ENCODE peak calls at places on chromosomes 6 and 20, in five cellular contexts. L, N, G, I and X are unnamed samples. For H3K9me3, the result is how much of the 10 kb centered on the place peaks cover.

GRCh38 chr20:16518068-16518783 is 55.0 kb downstream of the KIF16B start:
- DNase-seq in N (peak), G (peak), I (no peak), L (no peak), X (peak)

GRCh38 chr6:130070747-130071146 is 52.4 kb downstream of the L3MBTL3 start:
- DNase-seq in G (no peak), I (no peak), L (no peak), N (no peak), X (peak)

GRCh38 chr6:73058736-73059135 is 166.6 kb downstream of the KHDC1L start:
- DNase-seq in I (no peak), G (no peak), N (no peak), L (no peak), X (no peak)

GRCh38 chr6:37204014-37204751 is 34.2 kb downstream of the PIM1 start:
- DNase-seq in L (no peak), N (no peak), I (no peak), G (peak), X (no peak)

GRCh38 chr6:113315068-113315467 is 542.1 kb upstream of the MARCKS start:
- DNase-seq in L (no peak), G (no peak), I (no peak), N (no peak), X (no peak)

GRCh38 chr20:11499235-11499634 is 418.5 kb upstream of the BTBD3 start:
- DNase-seq in G (no peak), N (no peak), L (no peak), I (no peak), X (no peak)

GRCh38 chr6:159527351-159527750 is 165.7 kb downstream of the SOD2 start:
- DNase-seq in L (no peak), I (no peak), N (no peak), G (no peak), X (no peak)

GRCh38 chr20:54624701-54625472 is 149.5 kb downstream of the DOK5 start:
- DNase-seq in G (no peak), L (no peak), I (no peak), N (no peak), X (peak)

GRCh38 chr6:77425676-77426075 is 37.6 kb downstream of the HTR1B start:
- DNase-seq in G (no peak), L (no peak), N (no peak), I (no peak), X (no peak)

GRCh38 chr6:53579338-53579737 is 34.4 kb upstream of the GCLC start:
- DNase-seq in N (no peak), L (no peak), G (no peak), I (no peak), X (no peak)

GRCh38 chr6:159961523-159961922 is 7.4 kb upstream of the IGF2R start:
- DNase-seq in L (no peak), I (no peak), G (no peak), N (no peak), X (no peak)

GRCh38 chr20:33477386-33478234 is 12.3 kb upstream of the CBFA2T2 start:
- DNase-seq in G (no peak), L (no peak), I (no peak), N (peak), X (peak)

GRCh38 chr6:134544737-134545136 is 226.8 kb upstream of the SGK1 start:
- DNase-seq in I (no peak), N (no peak), G (no peak), L (no peak), X (no peak)

GRCh38 chr20:32479012-32479411 is 106.1 kb downstream of the NOL4L start:
- DNase-seq in G (no peak), I (no peak), L (no peak), N (no peak), X (no peak)

GRCh38 chr6:63245908-63246307 is 34.6 kb downstream of the FKBP1C start:
- DNase-seq in N (peak), L (no peak), G (no peak), I (no peak), X (no peak)

GRCh38 chr20:34675561-34675960 is 1.3 kb downstream of the PIGU start:
- DNase-seq in G (no peak), N (no peak), L (no peak), I (no peak), X (peak)

GRCh38 chr6:42404494-42404893 is 47.2 kb downstream of the TRERF1 start:
- DNase-seq in G (no peak), I (no peak), L (no peak), N (no peak), X (no peak)

GRCh38 chr20:15297059-15297875 is 959.9 kb upstream of the FLRT3 start:
- DNase-seq in L (no peak), N (peak), I (no peak), G (no peak), X (no peak)

GRCh38 chr6:166351715-166352285 is 9.5 kb upstream of the SFT2D1 start:
- DNase-seq in N (no peak), L (no peak), I (no peak), G (no peak), X (peak)

GRCh38 chr20:37475258-37475657 is 45.8 kb upstream of the NNAT start:
- DNase-seq in L (no peak), I (no peak), N (no peak), G (no peak), X (no peak)

GRCh38 chr6:145801021-145801420 is 13.6 kb downstream of the FBXO30 start:
- DNase-seq in I (no peak), G (no peak), N (no peak), L (no peak), X (no peak)

GRCh38 chr20:34720266-34720665 is 16.1 kb downstream of the TP53INP2 start:
- DNase-seq in N (no peak), I (no peak), G (peak), L (no peak), X (no peak)

GRCh38 chr6:131967948-131968347 is 16.8 kb upstream of the CCN2 start:
- DNase-seq in I (no peak), G (no peak), L (no peak), N (no peak), X (no peak)

GRCh38 chr6:3531481-3531880 is 74.6 kb upstream of the SLC22A23 start:
- DNase-seq in I (peak), G (no peak), N (no peak), L (no peak), X (no peak)

GRCh38 chr6:18151801-18152200 is 3.1 kb downstream of the TPMT start:
- DNase-seq in N (no peak), L (no peak), I (no peak), G (no peak), X (no peak)

GRCh38 chr20:11917663-11918062 is at the start of gene BTBD3:
- DNase-seq in G (peak), L (no peak), N (peak), I (peak), X (peak)

GRCh38 chr20:43969501-43969900 is 54.8 kb downstream of the TOX2 start:
- DNase-seq in I (no peak), N (no peak), L (no peak), G (no peak), X (no peak)

GRCh38 chr6:24780206-24780605 is 5.5 kb downstream of the GMNN start:
- DNase-seq in N (no peak), I (no peak), G (no peak), L (no peak), X (no peak)
- H3K4me3 ChIP-seq in N (no peak), I (no peak), G (no peak), L (no peak), X (no peak)

GRCh38 chr6:106083618-106084017 is 2.5 kb upstream of the PRDM1 start:
- DNase-seq in N (no peak), G (no peak), I (no peak), L (no peak), X (no peak)

GRCh38 chr6:106085687-106085983 is 501 bp upstream of the PRDM1 start:
- DNase-seq in L (no peak), G (no peak), N (no peak), I (no peak), X (no peak)

GRCh38 chr6:106085984-106086832 is at the start of gene PRDM1:
- DNase-seq in G (peak), L (peak), N (peak), I (no peak), X (no peak)

GRCh38 chr6:106084106-106084963 is 1.8 kb upstream of the PRDM1 start:
- DNase-seq in N (peak), L (no peak), G (no peak), I (no peak), X (no peak)

DNA sequence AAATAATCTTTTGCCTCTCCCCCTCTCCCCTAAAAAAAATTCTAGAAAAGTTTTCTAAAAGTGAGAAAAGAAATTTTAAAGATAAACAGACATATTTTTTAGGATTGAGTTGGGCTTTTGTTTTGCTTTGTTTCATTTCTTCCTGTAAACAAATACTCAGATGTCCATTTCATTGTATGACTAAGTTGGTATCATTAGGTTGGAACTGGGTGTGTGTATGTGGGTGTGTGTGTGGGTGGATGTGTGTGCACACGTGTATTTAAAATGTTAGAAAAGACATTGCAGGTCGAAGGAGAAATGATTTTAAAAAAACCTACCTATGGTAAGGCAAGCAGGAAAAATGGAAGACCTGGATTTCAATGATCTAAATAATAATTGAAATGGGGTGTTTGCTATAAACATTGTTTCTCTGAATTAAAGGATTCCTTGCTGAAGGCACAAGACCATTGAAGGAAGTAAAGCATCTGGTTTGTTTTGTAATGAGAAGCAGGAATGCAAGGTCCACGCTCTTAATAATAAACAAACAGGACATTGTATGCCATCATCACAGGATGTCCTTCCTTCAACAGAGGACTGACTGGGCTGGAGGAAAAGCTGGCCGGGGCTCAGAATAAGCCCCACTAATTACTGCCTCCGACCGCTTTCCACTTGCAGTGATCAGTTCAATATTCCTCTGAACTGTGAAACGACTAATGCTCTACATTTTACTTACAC is 1.0 kb upstream of the PRDM1 start:
- DNase-seq in N (no peak), L (no peak), I (no peak), G (no peak), X (no peak)
- H3K27ac ChIP-seq in N (no peak), L (peak), I (no peak), G (no peak), X (no peak)

GRCh38 chr6:99604161-99605073 is 2.2 kb upstream of the PRDM13 start:
- DNase-seq in L (no peak), N (no peak), I (no peak), G (no peak), X (no peak)
- H3K9me3 ChIP-seq in L (under half), N (under half), I (under half), G (under half), X (under half)

DNA sequence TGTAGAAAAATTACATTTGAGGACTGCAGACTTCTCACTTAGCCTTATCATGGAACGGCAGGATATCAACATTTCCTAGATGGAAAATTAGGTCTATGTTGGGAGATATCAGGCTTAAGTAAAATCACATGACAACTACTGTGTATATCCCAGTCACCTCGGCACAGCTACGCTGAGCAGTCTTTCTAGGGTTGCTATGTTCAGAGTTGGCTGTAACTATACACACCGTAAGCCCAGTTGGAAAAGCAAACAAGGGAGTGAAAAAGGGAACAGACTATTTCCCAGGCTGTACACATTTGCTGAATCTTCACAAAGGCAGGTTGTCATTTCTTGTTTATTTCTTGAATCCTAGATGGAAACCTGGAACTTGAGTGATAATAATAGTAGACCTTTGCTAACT is 80.7 kb upstream of the PTPRK start:
- DNase-seq in L (no peak), N (no peak), G (no peak), I (no peak), X (peak)
- H3K4me3 ChIP-seq in L (no peak), N (no peak), G (no peak), I (no peak), X (peak)